ENCODE peak calls at places on chromosomes 2 and 18, in ten cellular contexts. One of them, this sample, is unnamed.

GRCh38 chr2:196160101-196160500 is 11.3 kb downstream of the STK17B start:
- DNase-seq in activated T-cell treated with anti-CD3 and anti-CD28 coated beads for 1 hour: no peak
- DNase-seq in WTC11: no peak
- DNase-seq in activated T-helper 1 cell treated with anti-CD3 and anti-CD28 coated beads, Interleukin-2, amount 50 U/mL, for 16 hours: no peak
- DNase-seq in GM04504: peak; percentile 50
- DNase-seq in activated gamma-delta T cell treated with Interleukin-2 at 50 U/mL for 16 hours: peak; percentile 54
- DNase-seq in stimulated activated CD4-positive, alpha-beta T cell treated with anti-CD3 and anti-CD28 coated beads, Interleukin-15, amount 100 ng/mL, for 24 hours: peak; percentile 57
- DNase-seq in A172: peak; percentile 92
- DNase-seq in iPS-NIHi11: peak; percentile 40
- DNase-seq in ELR: peak; percentile 94
- DNase-seq in this sample: no peak

GRCh38 chr2:74499269-74499939 is at the start of gene LBX2:
- DNase-seq in ELR: peak; percentile 41
- DNase-seq in activated gamma-delta T cell treated with Interleukin-2 at 50 U/mL for 16 hours: no peak
- DNase-seq in WTC11: peak; percentile 52
- DNase-seq in iPS-NIHi11: peak; percentile 57
- DNase-seq in stimulated activated CD4-positive, alpha-beta T cell treated with anti-CD3 and anti-CD28 coated beads, Interleukin-15, amount 100 ng/mL, for 24 hours: peak; percentile 68
- DNase-seq in activated T-helper 1 cell treated with anti-CD3 and anti-CD28 coated beads, Interleukin-2, amount 50 U/mL, for 16 hours: no peak
- DNase-seq in A172: no peak
- DNase-seq in activated T-cell treated with anti-CD3 and anti-CD28 coated beads for 1 hour: no peak
- DNase-seq in GM04504: no peak
- DNase-seq in this sample: peak; percentile 89

GRCh38 chr2:131148426-131148825 is 43.3 kb downstream of the PLEKHB2 start:
- DNase-seq in iPS-NIHi11: no peak
- DNase-seq in activated T-helper 1 cell treated with anti-CD3 and anti-CD28 coated beads, Interleukin-2, amount 50 U/mL, for 16 hours: no peak
- DNase-seq in activated T-cell treated with anti-CD3 and anti-CD28 coated beads for 1 hour: no peak
- DNase-seq in ELR: no peak
- DNase-seq in stimulated activated CD4-positive, alpha-beta T cell treated with anti-CD3 and anti-CD28 coated beads, Interleukin-15, amount 100 ng/mL, for 24 hours: no peak
- DNase-seq in GM04504: no peak
- DNase-seq in activated gamma-delta T cell treated with Interleukin-2 at 50 U/mL for 16 hours: no peak
- DNase-seq in WTC11: no peak
- DNase-seq in A172: no peak
- DNase-seq in this sample: no peak

GRCh38 chr2:27024812-27025211 is 8.0 kb upstream of the TMEM214 start:
- DNase-seq in A172: no peak
- DNase-seq in WTC11: peak; percentile 45
- DNase-seq in stimulated activated CD4-positive, alpha-beta T cell treated with anti-CD3 and anti-CD28 coated beads, Interleukin-15, amount 100 ng/mL, for 24 hours: no peak
- DNase-seq in iPS-NIHi11: peak; percentile 47
- DNase-seq in ELR: no peak
- DNase-seq in activated T-helper 1 cell treated with anti-CD3 and anti-CD28 coated beads, Interleukin-2, amount 50 U/mL, for 16 hours: no peak
- DNase-seq in GM04504: no peak
- DNase-seq in activated gamma-delta T cell treated with Interleukin-2 at 50 U/mL for 16 hours: no peak
- DNase-seq in activated T-cell treated with anti-CD3 and anti-CD28 coated beads for 1 hour: no peak
- DNase-seq in this sample: peak; percentile 81

GRCh38 chr2:240701736-240702639 is 10.3 kb downstream of the AQP12A start:
- DNase-seq in activated gamma-delta T cell treated with Interleukin-2 at 50 U/mL for 16 hours: no peak
- DNase-seq in iPS-NIHi11: no peak
- DNase-seq in stimulated activated CD4-positive, alpha-beta T cell treated with anti-CD3 and anti-CD28 coated beads, Interleukin-15, amount 100 ng/mL, for 24 hours: no peak
- DNase-seq in activated T-helper 1 cell treated with anti-CD3 and anti-CD28 coated beads, Interleukin-2, amount 50 U/mL, for 16 hours: no peak
- DNase-seq in ELR: no peak
- DNase-seq in GM04504: no peak
- DNase-seq in A172: no peak
- DNase-seq in WTC11: peak; percentile 17
- DNase-seq in activated T-cell treated with anti-CD3 and anti-CD28 coated beads for 1 hour: no peak
- DNase-seq in this sample: no peak

GRCh38 chr18:76398899-76399612 is 96.0 kb downstream of the ZNF516 start:
- DNase-seq in ELR: peak; percentile 73
- DNase-seq in WTC11: peak; percentile 84
- DNase-seq in iPS-NIHi11: peak; percentile 94
- DNase-seq in A172: peak; percentile 46
- DNase-seq in activated gamma-delta T cell treated with Interleukin-2 at 50 U/mL for 16 hours: peak; percentile 72
- DNase-seq in activated T-helper 1 cell treated with anti-CD3 and anti-CD28 coated beads, Interleukin-2, amount 50 U/mL, for 16 hours: peak; percentile 52
- DNase-seq in GM04504: peak; percentile 59
- DNase-seq in stimulated activated CD4-positive, alpha-beta T cell treated with anti-CD3 and anti-CD28 coated beads, Interleukin-15, amount 100 ng/mL, for 24 hours: peak; percentile 83
- DNase-seq in activated T-cell treated with anti-CD3 and anti-CD28 coated beads for 1 hour: peak; percentile 64
- DNase-seq in this sample: peak; percentile 94

GRCh38 chr2:8435608-8436007 is 246.2 kb upstream of the ID2 start:
- DNase-seq in activated T-helper 1 cell treated with anti-CD3 and anti-CD28 coated beads, Interleukin-2, amount 50 U/mL, for 16 hours: no peak
- DNase-seq in WTC11: no peak
- DNase-seq in A172: no peak
- DNase-seq in activated gamma-delta T cell treated with Interleukin-2 at 50 U/mL for 16 hours: no peak
- DNase-seq in ELR: no peak
- DNase-seq in iPS-NIHi11: no peak
- DNase-seq in stimulated activated CD4-positive, alpha-beta T cell treated with anti-CD3 and anti-CD28 coated beads, Interleukin-15, amount 100 ng/mL, for 24 hours: no peak
- DNase-seq in GM04504: peak; percentile 42
- DNase-seq in activated T-cell treated with anti-CD3 and anti-CD28 coated beads for 1 hour: no peak
- DNase-seq in this sample: no peak

GRCh38 chr2:96882230-96882629 is 12.3 kb upstream of the SEMA4C start:
- DNase-seq in GM04504: no peak
- DNase-seq in ELR: no peak
- DNase-seq in stimulated activated CD4-positive, alpha-beta T cell treated with anti-CD3 and anti-CD28 coated beads, Interleukin-15, amount 100 ng/mL, for 24 hours: no peak
- DNase-seq in activated gamma-delta T cell treated with Interleukin-2 at 50 U/mL for 16 hours: no peak
- DNase-seq in iPS-NIHi11: no peak
- DNase-seq in WTC11: peak; percentile 43
- DNase-seq in A172: no peak
- DNase-seq in activated T-helper 1 cell treated with anti-CD3 and anti-CD28 coated beads, Interleukin-2, amount 50 U/mL, for 16 hours: no peak
- DNase-seq in activated T-cell treated with anti-CD3 and anti-CD28 coated beads for 1 hour: no peak
- DNase-seq in this sample: no peak

GRCh38 chr2:177897278-177897677 is 175.3 kb downstream of the PDE11A start:
- DNase-seq in WTC11: peak; percentile 22
- DNase-seq in activated T-cell treated with anti-CD3 and anti-CD28 coated beads for 1 hour: no peak
- DNase-seq in ELR: no peak
- DNase-seq in activated T-helper 1 cell treated with anti-CD3 and anti-CD28 coated beads, Interleukin-2, amount 50 U/mL, for 16 hours: no peak
- DNase-seq in stimulated activated CD4-positive, alpha-beta T cell treated with anti-CD3 and anti-CD28 coated beads, Interleukin-15, amount 100 ng/mL, for 24 hours: no peak
- DNase-seq in A172: no peak
- DNase-seq in GM04504: no peak
- DNase-seq in activated gamma-delta T cell treated with Interleukin-2 at 50 U/mL for 16 hours: no peak
- DNase-seq in iPS-NIHi11: no peak
- DNase-seq in this sample: no peak

GRCh38 chr2:25617948-25618646 is 55.3 kb downstream of the DTNB start:
- DNase-seq in activated T-helper 1 cell treated with anti-CD3 and anti-CD28 coated beads, Interleukin-2, amount 50 U/mL, for 16 hours: no peak
- DNase-seq in stimulated activated CD4-positive, alpha-beta T cell treated with anti-CD3 and anti-CD28 coated beads, Interleukin-15, amount 100 ng/mL, for 24 hours: no peak
- DNase-seq in GM04504: peak; percentile 15
- DNase-seq in activated T-cell treated with anti-CD3 and anti-CD28 coated beads for 1 hour: no peak
- DNase-seq in iPS-NIHi11: no peak
- DNase-seq in activated gamma-delta T cell treated with Interleukin-2 at 50 U/mL for 16 hours: no peak
- DNase-seq in WTC11: no peak
- DNase-seq in A172: peak; percentile 55
- DNase-seq in ELR: peak; percentile 22
- DNase-seq in this sample: no peak

GRCh38 chr2:227627769-227628168 is 10.5 kb downstream of the SCYGR4 start:
- DNase-seq in ELR: no peak
- DNase-seq in activated T-helper 1 cell treated with anti-CD3 and anti-CD28 coated beads, Interleukin-2, amount 50 U/mL, for 16 hours: no peak
- DNase-seq in activated gamma-delta T cell treated with Interleukin-2 at 50 U/mL for 16 hours: no peak
- DNase-seq in A172: no peak
- DNase-seq in GM04504: no peak
- DNase-seq in iPS-NIHi11: no peak
- DNase-seq in activated T-cell treated with anti-CD3 and anti-CD28 coated beads for 1 hour: no peak
- DNase-seq in stimulated activated CD4-positive, alpha-beta T cell treated with anti-CD3 and anti-CD28 coated beads, Interleukin-15, amount 100 ng/mL, for 24 hours: peak; percentile 27
- DNase-seq in WTC11: no peak
- DNase-seq in this sample: no peak

GRCh38 chr2:141062443-141062842 is 1068.4 kb downstream of the LRP1B start:
- DNase-seq in activated T-helper 1 cell treated with anti-CD3 and anti-CD28 coated beads, Interleukin-2, amount 50 U/mL, for 16 hours: no peak
- DNase-seq in WTC11: no peak
- DNase-seq in activated gamma-delta T cell treated with Interleukin-2 at 50 U/mL for 16 hours: no peak
- DNase-seq in activated T-cell treated with anti-CD3 and anti-CD28 coated beads for 1 hour: no peak
- DNase-seq in ELR: no peak
- DNase-seq in iPS-NIHi11: no peak
- DNase-seq in stimulated activated CD4-positive, alpha-beta T cell treated with anti-CD3 and anti-CD28 coated beads, Interleukin-15, amount 100 ng/mL, for 24 hours: no peak
- DNase-seq in GM04504: no peak
- DNase-seq in A172: no peak
- DNase-seq in this sample: no peak

GRCh38 chr18:31624892-31625640 is 33.4 kb downstream of the TTR start:
- DNase-seq in activated T-cell treated with anti-CD3 and anti-CD28 coated beads for 1 hour: no peak
- DNase-seq in stimulated activated CD4-positive, alpha-beta T cell treated with anti-CD3 and anti-CD28 coated beads, Interleukin-15, amount 100 ng/mL, for 24 hours: no peak
- DNase-seq in A172: no peak
- DNase-seq in iPS-NIHi11: no peak
- DNase-seq in WTC11: no peak
- DNase-seq in GM04504: no peak
- DNase-seq in activated gamma-delta T cell treated with Interleukin-2 at 50 U/mL for 16 hours: no peak
- DNase-seq in activated T-helper 1 cell treated with anti-CD3 and anti-CD28 coated beads, Interleukin-2, amount 50 U/mL, for 16 hours: no peak
- DNase-seq in ELR: no peak
- DNase-seq in this sample: no peak

GRCh38 chr2:196927318-196928225 is 1.1 kb upstream of the PGAP1 start:
- DNase-seq in activated T-helper 1 cell treated with anti-CD3 and anti-CD28 coated beads, Interleukin-2, amount 50 U/mL, for 16 hours: no peak
- DNase-seq in WTC11: no peak
- DNase-seq in iPS-NIHi11: peak; percentile 26
- DNase-seq in A172: peak; percentile 50
- DNase-seq in stimulated activated CD4-positive, alpha-beta T cell treated with anti-CD3 and anti-CD28 coated beads, Interleukin-15, amount 100 ng/mL, for 24 hours: peak; percentile 65
- DNase-seq in activated gamma-delta T cell treated with Interleukin-2 at 50 U/mL for 16 hours: peak; percentile 42
- DNase-seq in activated T-cell treated with anti-CD3 and anti-CD28 coated beads for 1 hour: peak; percentile 35
- DNase-seq in ELR: peak; percentile 75
- DNase-seq in GM04504: peak; percentile 33
- DNase-seq in this sample: no peak

GRCh38 chr2:25333981-25334380 is 7.7 kb downstream of the DNMT3A start:
- DNase-seq in stimulated activated CD4-positive, alpha-beta T cell treated with anti-CD3 and anti-CD28 coated beads, Interleukin-15, amount 100 ng/mL, for 24 hours: no peak
- DNase-seq in activated gamma-delta T cell treated with Interleukin-2 at 50 U/mL for 16 hours: no peak
- DNase-seq in iPS-NIHi11: no peak
- DNase-seq in GM04504: no peak
- DNase-seq in A172: no peak
- DNase-seq in WTC11: no peak
- DNase-seq in ELR: no peak
- DNase-seq in activated T-helper 1 cell treated with anti-CD3 and anti-CD28 coated beads, Interleukin-2, amount 50 U/mL, for 16 hours: no peak
- DNase-seq in activated T-cell treated with anti-CD3 and anti-CD28 coated beads for 1 hour: no peak
- DNase-seq in this sample: peak; percentile 33

GRCh38 chr2:11681722-11682589 is 12.0 kb upstream of the NTSR2 start:
- DNase-seq in stimulated activated CD4-positive, alpha-beta T cell treated with anti-CD3 and anti-CD28 coated beads, Interleukin-15, amount 100 ng/mL, for 24 hours: peak; percentile 69
- DNase-seq in activated T-helper 1 cell treated with anti-CD3 and anti-CD28 coated beads, Interleukin-2, amount 50 U/mL, for 16 hours: no peak
- DNase-seq in A172: peak; percentile 26
- DNase-seq in GM04504: no peak
- DNase-seq in iPS-NIHi11: peak; percentile 96
- DNase-seq in WTC11: peak; percentile 84
- DNase-seq in activated gamma-delta T cell treated with Interleukin-2 at 50 U/mL for 16 hours: peak; percentile 16
- DNase-seq in ELR: peak; percentile 34
- DNase-seq in activated T-cell treated with anti-CD3 and anti-CD28 coated beads for 1 hour: peak; percentile 22
- DNase-seq in this sample: peak; percentile 95

GRCh38 chr2:234879671-234880455 is 72.0 kb upstream of the SH3BP4 start:
- DNase-seq in activated T-cell treated with anti-CD3 and anti-CD28 coated beads for 1 hour: no peak
- DNase-seq in activated T-helper 1 cell treated with anti-CD3 and anti-CD28 coated beads, Interleukin-2, amount 50 U/mL, for 16 hours: no peak
- DNase-seq in ELR: peak; percentile 76
- DNase-seq in GM04504: no peak
- DNase-seq in activated gamma-delta T cell treated with Interleukin-2 at 50 U/mL for 16 hours: no peak
- DNase-seq in iPS-NIHi11: no peak
- DNase-seq in WTC11: no peak
- DNase-seq in A172: peak; percentile 94
- DNase-seq in stimulated activated CD4-positive, alpha-beta T cell treated with anti-CD3 and anti-CD28 coated beads, Interleukin-15, amount 100 ng/mL, for 24 hours: no peak
- DNase-seq in this sample: no peak

GRCh38 chr2:200349868-200350267 is 43.4 kb downstream of the SPATS2L start:
- DNase-seq in A172: no peak
- DNase-seq in WTC11: no peak
- DNase-seq in activated gamma-delta T cell treated with Interleukin-2 at 50 U/mL for 16 hours: no peak
- DNase-seq in GM04504: no peak
- DNase-seq in stimulated activated CD4-positive, alpha-beta T cell treated with anti-CD3 and anti-CD28 coated beads, Interleukin-15, amount 100 ng/mL, for 24 hours: no peak
- DNase-seq in activated T-cell treated with anti-CD3 and anti-CD28 coated beads for 1 hour: no peak
- DNase-seq in ELR: no peak
- DNase-seq in activated T-helper 1 cell treated with anti-CD3 and anti-CD28 coated beads, Interleukin-2, amount 50 U/mL, for 16 hours: no peak
- DNase-seq in iPS-NIHi11: no peak
- DNase-seq in this sample: no peak

GRCh38 chr18:72868666-72869661 is 1.2 kb upstream of the NETO1 start:
- DNase-seq in A172: no peak
- DNase-seq in activated gamma-delta T cell treated with Interleukin-2 at 50 U/mL for 16 hours: no peak
- DNase-seq in ELR: no peak
- DNase-seq in GM04504: no peak
- DNase-seq in iPS-NIHi11: peak; percentile 46
- DNase-seq in activated T-helper 1 cell treated with anti-CD3 and anti-CD28 coated beads, Interleukin-2, amount 50 U/mL, for 16 hours: no peak
- DNase-seq in stimulated activated CD4-positive, alpha-beta T cell treated with anti-CD3 and anti-CD28 coated beads, Interleukin-15, amount 100 ng/mL, for 24 hours: no peak
- DNase-seq in activated T-cell treated with anti-CD3 and anti-CD28 coated beads for 1 hour: no peak
- DNase-seq in WTC11: peak; percentile 28
- DNase-seq in this sample: peak; percentile 70

GRCh38 chr2:41791523-41791922 is 256.3 kb upstream of the PKDCC start:
- DNase-seq in iPS-NIHi11: peak; percentile 55
- DNase-seq in stimulated activated CD4-positive, alpha-beta T cell treated with anti-CD3 and anti-CD28 coated beads, Interleukin-15, amount 100 ng/mL, for 24 hours: peak; percentile 3
- DNase-seq in ELR: peak; percentile 40
- DNase-seq in activated T-helper 1 cell treated with anti-CD3 and anti-CD28 coated beads, Interleukin-2, amount 50 U/mL, for 16 hours: no peak
- DNase-seq in activated T-cell treated with anti-CD3 and anti-CD28 coated beads for 1 hour: no peak
- DNase-seq in A172: peak; percentile 62
- DNase-seq in GM04504: peak; percentile 2
- DNase-seq in WTC11: peak; percentile 35
- DNase-seq in activated gamma-delta T cell treated with Interleukin-2 at 50 U/mL for 16 hours: no peak
- DNase-seq in this sample: peak; percentile 4